ENCODE peak calls at places on chromosomes 12 and 14, in ten cellular contexts. L is nephron progenitor cell; A is NCI-H1105 treated with DMSO at 0.1 percent for 48 hours; N is stimulated activated effector memory CD8-positive, alpha-beta T cell treated with anti-CD3 and anti-CD28 coated beads, Interleukin-12 subunit alpha, Interleukin-12 subunit beta, amount 100 ng/mL, for 72 hours; J is omental fat pad; F is DMS79; C is transverse colon; W is CD4-positive, CD25-positive, alpha-beta regulatory T cell; H is HTR-8/SVneo; G is AG09319. Y is an unnamed sample.

GRCh38 chr12:12439636-12440035 is 82.8 kb downstream of the BORCS5 start:
- DNase-seq in L (no peak), A (no peak), N (peak), J (no peak), F (no peak), C (no peak), W (peak), H (peak), G (no peak), Y (no peak)

GRCh38 chr12:4210158-4210557 is 63.4 kb upstream of the CCND2 start:
- DNase-seq in L (no peak), A (no peak), N (no peak), J (no peak), F (no peak), C (no peak), W (no peak), H (no peak), G (no peak), Y (no peak)

GRCh38 chr14:30223966-30224365 is 296.3 kb upstream of the PRKD1 start:
- DNase-seq in L (no peak), A (no peak), N (no peak), J (no peak), F (no peak), C (no peak), W (no peak), H (no peak), G (no peak), Y (no peak)

GRCh38 chr12:10252201-10252600 is 39.5 kb downstream of the GABARAPL1 start:
- DNase-seq in L (no peak), A (no peak), N (no peak), J (no peak), F (no peak), C (no peak), W (no peak), H (no peak), G (no peak), Y (no peak)

GRCh38 chr12:111085100-111085499 is 164.7 kb upstream of the MYL2 start:
- DNase-seq in L (no peak), A (no peak), N (no peak), J (no peak), F (no peak), C (no peak), W (no peak), H (no peak), G (no peak), Y (no peak)

GRCh38 chr12:76879710-76880025 is 849 bp upstream of the CSRP2 start:
- DNase-seq in L (peak), A (no peak), N (no peak), J (no peak), F (no peak), C (no peak), W (no peak), H (peak), G (no peak), Y (no peak)

GRCh38 chr14:46571970-46572369 is 79.6 kb downstream of the RPL10L start:
- DNase-seq in L (no peak), A (no peak), N (no peak), J (no peak), F (no peak), C (no peak), W (no peak), H (peak), G (no peak), Y (no peak)

GRCh38 chr14:73295198-73295796 is 58.0 kb downstream of the PAPLN start:
- DNase-seq in L (no peak), A (peak), N (no peak), J (no peak), F (no peak), C (no peak), W (peak), H (peak), G (no peak), Y (no peak)

GRCh38 chr14:67784244-67784823 is 32.1 kb downstream of the ZFYVE26 start:
- DNase-seq in L (no peak), A (no peak), N (no peak), J (no peak), F (no peak), C (no peak), W (no peak), H (no peak), G (no peak), Y (no peak)

GRCh38 chr12:27521981-27522380 is 2.0 kb upstream of the PPFIBP1 start:
- DNase-seq in L (no peak), A (no peak), N (no peak), J (no peak), F (no peak), C (no peak), W (no peak), H (no peak), G (no peak), Y (no peak)

GRCh38 chr12:103495783-103496456 is at the start of gene C12orf42:
- DNase-seq in L (peak), A (peak), N (peak), J (no peak), F (peak), C (peak), W (peak), H (peak), G (no peak), Y (peak)

GRCh38 chr14:42779024-42779423 is 1172.3 kb downstream of the LRFN5 start:
- DNase-seq in L (no peak), A (peak), N (no peak), J (no peak), F (no peak), C (no peak), W (no peak), H (no peak), G (no peak), Y (no peak)

GRCh38 chr14:65312859-65313258 is 99.7 kb upstream of the FUT8 start:
- DNase-seq in L (no peak), A (no peak), N (no peak), J (no peak), F (no peak), C (no peak), W (no peak), H (no peak), G (no peak), Y (no peak)